ENCODE peak calls at places on chromosomes 7 and 10, in seven cellular contexts. R is GM12878, P is HCT116, L is HepG2, O is K562, F is SK-N-SH, C is H1. A is an unnamed sample.

GRCh38 chr10:16967866-16968721 is 150.9 kb upstream of the RSU1 start:
- DNase-seq in R (no peak), P (peak; percentile 8), L (peak; percentile 40), O (no peak), F (no peak), C (peak; percentile 25), A (no peak)

GRCh38 chr7:124723012-124723411 is 42.6 kb downstream of the GPR37 start:
- DNase-seq in R (no peak), P (peak; percentile 52), L (peak; percentile 16), O (no peak), F (no peak), C (no peak), A (no peak)

GRCh38 chr10:84375881-84376280 is 47.5 kb downstream of the CCSER2 start:
- DNase-seq in R (no peak), P (no peak), L (no peak), O (no peak), F (no peak), C (no peak), A (no peak)

GRCh38 chr10:44030132-44030531 is 354.8 kb downstream of the CXCL12 start:
- DNase-seq in R (no peak), P (no peak), L (no peak), O (no peak), F (no peak), C (no peak), A (peak; percentile 63)

GRCh38 chr10:58089739-58090138 is 178.0 kb downstream of the IPMK start:
- DNase-seq in R (no peak), P (no peak), L (no peak), O (no peak), F (no peak), C (no peak), A (no peak)

GRCh38 chr7:149321978-149322541 is 60.1 kb downstream of the ZNF783 start:
- DNase-seq in R (no peak), P (no peak), L (no peak), O (no peak), F (no peak), C (no peak), A (no peak)

GRCh38 chr7:143042159-143042820 is 9.9 kb upstream of the OR6V1 start:
- DNase-seq in R (no peak), P (no peak), L (peak; percentile 7), O (no peak), F (no peak), C (no peak), A (no peak)

GRCh38 chr10:30047430-30047829 is 12.0 kb downstream of the JCAD start:
- DNase-seq in R (no peak), P (no peak), L (no peak), O (no peak), F (no peak), C (no peak), A (no peak)

GRCh38 chr10:122307669-122308486 is 36.8 kb downstream of the BTBD16 start:
- DNase-seq in R (peak; percentile 31), P (peak; percentile 97), L (no peak), O (no peak), F (no peak), C (no peak), A (no peak)

GRCh38 chr7:131553906-131554305 is 2.5 kb downstream of the PODXL start:
- DNase-seq in R (no peak), P (no peak), L (no peak), O (no peak), F (no peak), C (no peak), A (no peak)

GRCh38 chr10:15120523-15120922 is 23.4 kb downstream of the RPP38 start:
- DNase-seq in R (no peak), P (no peak), L (no peak), O (no peak), F (no peak), C (no peak), A (no peak)

GRCh38 chr7:155308330-155309020 is 10.8 kb downstream of the INSIG1 start:
- DNase-seq in R (no peak), P (no peak), L (no peak), O (no peak), F (no peak), C (no peak), A (no peak)

GRCh38 chr7:98878365-98879197 is at the start of gene TRRAP:
- DNase-seq in R (no peak), P (no peak), L (peak; percentile 35), O (peak; percentile 96), F (peak; percentile 98), C (no peak), A (peak; percentile 63)

GRCh38 chr7:100430450-100431285 is 1.0 kb downstream of the MEPCE start:
- DNase-seq in R (no peak), P (no peak), L (no peak), O (peak; percentile 41), F (peak; percentile 59), C (no peak), A (no peak)

DNA sequence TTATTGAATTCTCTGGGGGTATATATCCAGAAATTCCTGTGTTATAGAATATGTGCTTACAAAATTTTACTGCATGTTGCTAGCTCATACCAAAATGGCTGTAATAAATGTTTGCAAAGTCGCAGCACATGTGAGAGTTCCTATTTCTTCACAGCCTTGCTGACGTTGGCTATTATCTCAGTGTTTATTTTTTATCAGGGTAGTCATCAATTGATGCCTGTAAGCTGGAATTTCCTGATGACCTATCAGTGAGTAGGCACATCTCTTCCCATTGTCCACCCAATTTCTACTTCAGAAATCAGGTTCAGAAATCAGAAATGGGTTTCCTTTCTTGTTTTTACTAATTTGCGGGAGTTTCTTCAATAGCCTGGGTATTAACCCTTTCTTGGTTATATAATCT is 268.1 kb upstream of the FZD8 start:
- DNase-seq in R (no peak), P (no peak), L (no peak), O (no peak), F (no peak), C (no peak), A (no peak)
- TF ChIP-seq JUND in R (no peak), P (no peak), L (no peak), O (no peak), F (peak; percentile 60), C (no peak), A (no peak)

GRCh38 chr10:88108115-88108610 is 244.7 kb downstream of the PTEN start:
- DNase-seq in R (peak; percentile 94), P (peak; percentile 21), L (no peak), O (no peak), F (no peak), C (no peak), A (no peak)
- TF ChIP-seq JUND in R (no peak), P (no peak), L (no peak), O (no peak), F (no peak), C (no peak), A (no peak)

GRCh38 chr7:39754326-39755120 is 131.2 kb downstream of the RALA start:
- DNase-seq in R (no peak), P (no peak), L (no peak), O (no peak), F (no peak), C (no peak), A (no peak)

GRCh38 chr7:39757604-39758003 is 134.2 kb downstream of the RALA start:
- DNase-seq in R (no peak), P (no peak), L (no peak), O (no peak), F (no peak), C (no peak), A (no peak)

GRCh38 chr7:39753823-39754325 is 130.5 kb downstream of the RALA start:
- DNase-seq in R (no peak), P (no peak), L (no peak), O (no peak), F (no peak), C (no peak), A (no peak)

GRCh38 chr7:39761435-39761834 is 138.1 kb downstream of the RALA start:
- DNase-seq in R (no peak), P (no peak), L (no peak), O (no peak), F (no peak), C (no peak), A (no peak)

DNA sequence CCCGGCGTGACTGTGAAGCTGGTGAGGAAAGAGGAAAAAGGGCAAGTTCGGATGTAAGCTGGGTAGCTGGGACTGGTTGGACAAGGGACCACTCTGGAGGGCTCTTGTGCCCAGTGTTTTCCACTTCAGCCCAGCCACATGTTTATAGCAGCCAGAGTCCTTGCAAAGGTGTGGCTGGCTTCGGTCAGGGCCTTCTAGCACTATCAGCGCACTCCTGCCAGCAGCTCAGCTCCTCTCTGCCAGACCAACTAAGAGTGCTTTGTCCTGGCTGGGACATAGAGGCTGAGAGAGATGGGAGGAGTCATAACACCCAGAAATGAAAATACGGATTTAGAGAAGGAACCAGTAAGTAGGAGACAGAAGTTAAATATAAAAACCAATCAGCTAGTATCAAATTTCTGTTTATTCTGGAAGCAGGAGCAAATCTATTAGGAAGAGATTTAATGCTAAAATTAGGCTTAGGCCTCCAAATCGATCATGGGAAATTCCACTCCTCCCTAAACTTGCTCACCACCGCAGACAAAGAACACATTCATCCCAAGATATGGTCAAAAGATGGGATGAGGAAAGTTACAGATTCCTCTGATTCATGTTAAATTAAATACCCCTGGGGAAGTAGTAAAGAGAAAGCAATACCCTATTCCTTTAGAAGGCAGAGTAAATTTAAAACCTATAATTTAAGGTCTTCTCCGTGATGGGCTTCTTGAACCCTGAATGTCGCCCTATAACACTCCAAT is 135.0 kb downstream of the RALA start:
- DNase-seq in R (no peak), P (no peak), L (no peak), O (no peak), F (no peak), C (no peak), A (no peak)
- TF ChIP-seq JUND in R (no peak), P (no peak), L (no peak), O (no peak), F (no peak), C (no peak), A (no peak)

DNA sequence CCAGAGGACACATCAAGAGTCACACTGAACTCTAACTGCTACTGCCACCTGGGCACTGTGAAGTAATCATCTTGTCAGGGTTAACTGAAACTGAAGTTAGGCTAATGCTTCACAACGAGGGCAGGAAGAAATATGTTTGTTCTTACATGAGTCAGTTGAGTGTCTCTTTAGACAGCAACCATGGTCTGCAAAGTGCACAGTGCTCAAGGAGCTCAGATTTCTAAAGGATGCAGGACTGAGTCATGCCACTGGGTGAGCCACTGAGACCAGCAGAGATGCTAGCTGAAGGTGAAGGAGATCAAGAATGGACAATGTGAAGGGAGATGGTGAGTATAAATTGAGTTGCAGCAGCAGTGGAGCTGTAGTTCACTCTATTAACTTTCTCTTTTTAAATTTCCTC is 76.0 kb upstream of the CTTNBP2 start:
- DNase-seq in R (no peak), P (no peak), L (no peak), O (no peak), F (no peak), C (no peak), A (no peak)
- TF ChIP-seq JUND in R (no peak), P (no peak), L (no peak), O (no peak), F (no peak), C (no peak), A (no peak)

DNA sequence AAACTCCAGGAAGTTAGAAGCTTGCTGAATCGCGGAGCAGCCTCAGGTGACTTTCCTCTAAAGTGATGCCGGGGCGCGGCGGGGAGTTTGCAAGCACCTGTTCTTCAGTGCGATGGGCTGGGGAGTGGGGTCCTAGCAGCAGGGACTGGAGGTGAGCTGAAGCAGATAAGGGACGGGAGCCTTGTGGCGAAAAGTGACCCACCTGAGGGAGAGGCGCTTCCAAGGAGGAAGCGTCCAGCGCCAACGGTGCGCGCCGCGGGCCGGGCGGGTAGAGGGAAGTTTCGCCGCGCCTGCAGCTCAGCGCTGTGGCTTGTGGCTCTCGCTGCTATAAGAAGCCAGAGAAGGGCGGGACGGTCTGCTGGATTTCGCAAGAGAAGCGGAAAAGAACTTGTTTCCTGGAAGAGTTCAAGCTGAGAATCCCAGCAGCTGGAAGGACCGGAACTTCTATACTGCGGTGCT is at the start of gene STEAP4:
- DNase-seq in R (no peak), P (peak; percentile 19), L (no peak), O (no peak), F (no peak), C (peak; percentile 47), A (peak; percentile 17)
- TF ChIP-seq JUND in R (no peak), P (no peak), L (no peak), O (no peak), F (no peak), C (no peak), A (no peak)

A was measured in T47D.